ENCODE peak calls at places on chromosome 7, in six cellular contexts. P is left colon; O is stimulated activated CD8-positive, alpha-beta memory T cell treated with anti-CD3 and anti-CD28 coated beads, Interleukin-12 subunit alpha, Interleukin-12 subunit beta, amount 100 ng/mL, for 4 hours; Q is choroid plexus epithelial cell; X is nucleus accumbens; N is naive B cell. I is an unnamed sample.

GRCh38 chr7:7018290-7018689 is 164.1 kb upstream of the C1GALT1 start:
- DNase-seq in X (no peak), Q (no peak), N (no peak), P (no peak), O (no peak), I (no peak)

GRCh38 chr7:105910172-105910571 is 33.8 kb upstream of the ATXN7L1 start:
- DNase-seq in P (no peak), Q (no peak), N (no peak), O (no peak), X (no peak), I (no peak)

GRCh38 chr7:20158684-20159083 is 58.5 kb downstream of the MACC1 start:
- DNase-seq in O (no peak), P (no peak), Q (peak), X (no peak), N (no peak), I (no peak)

GRCh38 chr7:80114159-80114558 is 20.5 kb upstream of the GNAI1 start:
- DNase-seq in O (no peak), P (no peak), Q (no peak), N (no peak), X (no peak), I (no peak)

GRCh38 chr7:116315293-116315692 is 105.0 kb downstream of the TES start:
- DNase-seq in O (no peak), N (no peak), P (no peak), X (no peak), Q (peak), I (peak)

GRCh38 chr7:37357277-37357996 is 91.2 kb downstream of the ELMO1 start:
- DNase-seq in N (no peak), O (no peak), P (no peak), Q (no peak), X (no peak), I (no peak)

GRCh38 chr7:73369009-73369408 is 41.0 kb downstream of the FKBP6 start:
- DNase-seq in P (no peak), N (no peak), Q (no peak), X (no peak), O (no peak), I (no peak)

GRCh38 chr7:157004050-157004838 is 6.2 kb downstream of the MNX1 start:
- DNase-seq in O (no peak), Q (peak), N (no peak), P (no peak), X (no peak), I (peak)

GRCh38 chr7:108614903-108615302 is 45.2 kb downstream of the DNAJB9 start:
- DNase-seq in P (no peak), O (no peak), X (no peak), N (no peak), Q (no peak), I (no peak)

GRCh38 chr7:75735581-75736350 is 3.0 kb downstream of the HIP1 start:
- DNase-seq in O (no peak), P (no peak), X (no peak), N (no peak), Q (no peak), I (no peak)

I was measured in mesenchymal stem cell.